ENCODE peak calls at places on chromosome 17, in five cellular contexts. One of them, this sample, is unnamed.
A peak's percentile ranks its signal among the peaks of the same experiment; 100 is the strongest.

GRCh38 chr17:1783834-1784611 is 22.2 kb downstream of the SERPINF1 start:
- DNase-seq in spleen: peak; percentile 87
- DNase-seq in stomach: peak; percentile 63
- DNase-seq in PC-3: peak; percentile 30
- DNase-seq in MM.1S: peak; percentile 20
- DNase-seq in this sample: no peak

GRCh38 chr17:50676065-50676975 is 31.4 kb downstream of the ANKRD40 start:
- DNase-seq in stomach: no peak
- DNase-seq in PC-3: peak; percentile 56
- DNase-seq in spleen: no peak
- DNase-seq in MM.1S: no peak
- DNase-seq in this sample: no peak

GRCh38 chr17:39462644-39463375 is 1.5 kb downstream of the CDK12 start:
- DNase-seq in PC-3: no peak
- DNase-seq in spleen: peak; percentile 78
- DNase-seq in MM.1S: peak; percentile 10
- DNase-seq in stomach: no peak
- DNase-seq in this sample: no peak

GRCh38 chr17:28949185-28950016 is 1.9 kb downstream of the PHF12 start:
- DNase-seq in PC-3: peak; percentile 26
- DNase-seq in stomach: peak; percentile 58
- DNase-seq in spleen: peak; percentile 95
- DNase-seq in MM.1S: peak; percentile 27
- DNase-seq in this sample: peak; percentile 58

GRCh38 chr17:16464641-16465312 is 27.2 kb downstream of the LRRC75A start:
- DNase-seq in PC-3: no peak
- DNase-seq in MM.1S: no peak
- DNase-seq in stomach: no peak
- DNase-seq in spleen: no peak
- DNase-seq in this sample: no peak

GRCh38 chr17:34758316-34758715 is 178.9 kb downstream of the TMEM132E start:
- DNase-seq in MM.1S: no peak
- DNase-seq in stomach: no peak
- DNase-seq in spleen: no peak
- DNase-seq in PC-3: no peak
- DNase-seq in this sample: no peak

GRCh38 chr17:37092041-37092440 is 143.3 kb downstream of the AATF start:
- DNase-seq in MM.1S: no peak
- DNase-seq in stomach: no peak
- DNase-seq in spleen: no peak
- DNase-seq in PC-3: no peak
- DNase-seq in this sample: no peak

GRCh38 chr17:44758414-44759095 is at the start of gene ADAM11:
- DNase-seq in stomach: no peak
- DNase-seq in MM.1S: no peak
- DNase-seq in spleen: no peak
- DNase-seq in PC-3: no peak
- DNase-seq in this sample: no peak

GRCh38 chr17:42562845-42563509 is 1.0 kb downstream of the COASY start:
- DNase-seq in PC-3: no peak
- DNase-seq in stomach: no peak
- DNase-seq in spleen: peak; percentile 85
- DNase-seq in MM.1S: no peak
- DNase-seq in this sample: no peak

GRCh38 chr17:4499431-4500187 is 928 bp downstream of the SPNS2 start:
- DNase-seq in PC-3: no peak
- DNase-seq in stomach: no peak
- DNase-seq in MM.1S: no peak
- DNase-seq in spleen: peak; percentile 85
- DNase-seq in this sample: peak; percentile 18

GRCh38 chr17:75013077-75013391 is 564 bp downstream of the MRPL58 start:
- DNase-seq in stomach: no peak
- DNase-seq in PC-3: no peak
- DNase-seq in MM.1S: no peak
- DNase-seq in spleen: no peak
- DNase-seq in this sample: no peak

GRCh38 chr17:41655611-41656111 is 31.3 kb upstream of the KRT17 start:
- DNase-seq in stomach: peak; percentile 92
- DNase-seq in PC-3: peak; percentile 50
- DNase-seq in spleen: peak; percentile 72
- DNase-seq in MM.1S: no peak
- DNase-seq in this sample: no peak

GRCh38 chr17:37650419-37651003 is 7.3 kb upstream of the DDX52 start:
- DNase-seq in PC-3: peak; percentile 46
- DNase-seq in MM.1S: peak; percentile 21
- DNase-seq in spleen: no peak
- DNase-seq in stomach: no peak
- DNase-seq in this sample: no peak

GRCh38 chr17:33811006-33811760 is 443.9 kb upstream of the CCL2 start:
- DNase-seq in PC-3: no peak
- DNase-seq in MM.1S: no peak
- DNase-seq in stomach: no peak
- DNase-seq in spleen: no peak
- DNase-seq in this sample: no peak

GRCh38 chr17:83109386-83109785 is 30.0 kb downstream of the METRNL start:
- DNase-seq in MM.1S: no peak
- DNase-seq in PC-3: no peak
- DNase-seq in stomach: no peak
- DNase-seq in spleen: no peak
- DNase-seq in this sample: no peak

GRCh38 chr17:78484300-78485159 is 92.7 kb downstream of the DNAH17 start:
- DNase-seq in MM.1S: no peak
- DNase-seq in stomach: peak; percentile 31
- DNase-seq in PC-3: no peak
- DNase-seq in spleen: peak; percentile 87
- DNase-seq in this sample: peak; percentile 50

GRCh38 chr17:62064029-62064790 is 868 bp downstream of the MED13 start:
- DNase-seq in MM.1S: peak; percentile 71
- DNase-seq in spleen: no peak
- DNase-seq in stomach: no peak
- DNase-seq in PC-3: peak; percentile 67
- DNase-seq in this sample: no peak

GRCh38 chr17:14604920-14605599 is 304.2 kb downstream of the HS3ST3B1 start:
- DNase-seq in PC-3: no peak
- DNase-seq in spleen: peak; percentile 79
- DNase-seq in stomach: no peak
- DNase-seq in MM.1S: no peak
- DNase-seq in this sample: no peak

GRCh38 chr17:77644981-77645380 is 313.5 kb upstream of the TNRC6C start:
- DNase-seq in PC-3: no peak
- DNase-seq in spleen: peak; percentile 67
- DNase-seq in MM.1S: no peak
- DNase-seq in stomach: no peak
- DNase-seq in this sample: no peak

GRCh38 chr17:81612172-81612571 is 24.7 kb downstream of the NPLOC4 start:
- DNase-seq in spleen: no peak
- DNase-seq in PC-3: no peak
- DNase-seq in MM.1S: no peak
- DNase-seq in stomach: no peak
- DNase-seq in this sample: no peak

GRCh38 chr17:48101012-48101720 is at the start of gene CBX1:
- DNase-seq in stomach: peak; percentile 94
- DNase-seq in MM.1S: peak; percentile 97
- DNase-seq in PC-3: peak; percentile 96
- DNase-seq in spleen: peak; percentile 100
- DNase-seq in this sample: peak; percentile 91
- H3K4me1 ChIP-seq in stomach: peaks cover 41% of the 10 kb centered on the region
- H3K4me1 ChIP-seq in MM.1S: peaks cover 17% of the 10 kb centered on the region
- H3K4me1 ChIP-seq in PC-3: peaks cover 10% of the 10 kb centered on the region
- H3K4me1 ChIP-seq in spleen: peaks cover 44% of the 10 kb centered on the region
- H3K4me1 ChIP-seq in this sample: peaks cover 11% of the 10 kb centered on the region

GRCh38 chr17:180380-181212 is 854 bp downstream of the DOC2B start:
- DNase-seq in stomach: no peak
- DNase-seq in MM.1S: no peak
- DNase-seq in PC-3: no peak
- DNase-seq in spleen: no peak
- DNase-seq in this sample: no peak

GRCh38 chr17:178292-179065 is 3.0 kb downstream of the DOC2B start:
- DNase-seq in spleen: no peak
- DNase-seq in MM.1S: no peak
- DNase-seq in PC-3: no peak
- DNase-seq in stomach: no peak
- DNase-seq in this sample: no peak

GRCh38 chr17:181213-182163 is at the start of gene DOC2B:
- DNase-seq in MM.1S: no peak
- DNase-seq in PC-3: peak; percentile 8
- DNase-seq in spleen: peak; percentile 89
- DNase-seq in stomach: peak; percentile 69
- DNase-seq in this sample: no peak

GRCh38 chr17:179066-179432 is 2.4 kb downstream of the DOC2B start:
- DNase-seq in MM.1S: no peak
- DNase-seq in stomach: no peak
- DNase-seq in spleen: no peak
- DNase-seq in PC-3: no peak
- DNase-seq in this sample: no peak

DNA sequence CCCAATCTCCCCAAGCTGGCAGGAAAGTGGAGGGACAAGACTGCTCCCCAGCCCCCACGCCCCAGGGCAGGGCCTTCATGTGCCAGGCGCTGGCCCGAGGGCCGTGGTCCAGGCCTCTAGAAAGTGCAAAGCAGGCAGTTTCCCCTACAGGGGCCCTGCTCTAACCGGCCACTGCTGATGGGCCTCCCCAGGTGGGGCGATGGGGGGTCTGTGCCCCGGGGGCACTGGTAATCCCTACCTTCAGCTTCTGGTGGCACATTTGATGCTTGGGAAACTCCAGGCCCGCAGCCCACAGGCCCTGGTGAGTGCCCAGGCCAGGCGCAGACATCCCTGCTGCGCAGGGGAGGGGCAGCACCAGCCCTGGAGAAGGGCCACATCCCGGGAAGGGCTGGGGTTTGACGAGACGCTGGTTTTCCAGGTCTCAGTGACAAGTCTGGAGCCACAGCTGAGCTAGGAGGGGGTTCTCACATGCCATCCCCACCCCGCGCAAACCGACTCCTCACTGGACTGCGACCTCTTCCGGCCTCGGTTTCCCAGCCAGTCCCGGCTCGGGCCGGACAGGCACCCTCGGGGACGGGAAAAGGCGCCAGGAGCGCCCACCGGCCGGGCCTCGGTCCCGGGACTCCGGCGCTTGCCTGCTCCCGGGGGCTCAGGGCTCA is 1.6 kb downstream of the DOC2B start:
- DNase-seq in spleen: no peak
- DNase-seq in PC-3: no peak
- DNase-seq in MM.1S: no peak
- DNase-seq in stomach: no peak
- DNase-seq in this sample: no peak
- H3K4me3 ChIP-seq in spleen: peak overlapping the region; percentile 42
- H3K4me3 ChIP-seq in PC-3: no peak overlapping the region
- H3K4me3 ChIP-seq in MM.1S: no peak overlapping the region
- H3K4me3 ChIP-seq in stomach: peak overlapping the region; percentile 45
- H3K4me3 ChIP-seq in this sample: no peak overlapping the region

DNA sequence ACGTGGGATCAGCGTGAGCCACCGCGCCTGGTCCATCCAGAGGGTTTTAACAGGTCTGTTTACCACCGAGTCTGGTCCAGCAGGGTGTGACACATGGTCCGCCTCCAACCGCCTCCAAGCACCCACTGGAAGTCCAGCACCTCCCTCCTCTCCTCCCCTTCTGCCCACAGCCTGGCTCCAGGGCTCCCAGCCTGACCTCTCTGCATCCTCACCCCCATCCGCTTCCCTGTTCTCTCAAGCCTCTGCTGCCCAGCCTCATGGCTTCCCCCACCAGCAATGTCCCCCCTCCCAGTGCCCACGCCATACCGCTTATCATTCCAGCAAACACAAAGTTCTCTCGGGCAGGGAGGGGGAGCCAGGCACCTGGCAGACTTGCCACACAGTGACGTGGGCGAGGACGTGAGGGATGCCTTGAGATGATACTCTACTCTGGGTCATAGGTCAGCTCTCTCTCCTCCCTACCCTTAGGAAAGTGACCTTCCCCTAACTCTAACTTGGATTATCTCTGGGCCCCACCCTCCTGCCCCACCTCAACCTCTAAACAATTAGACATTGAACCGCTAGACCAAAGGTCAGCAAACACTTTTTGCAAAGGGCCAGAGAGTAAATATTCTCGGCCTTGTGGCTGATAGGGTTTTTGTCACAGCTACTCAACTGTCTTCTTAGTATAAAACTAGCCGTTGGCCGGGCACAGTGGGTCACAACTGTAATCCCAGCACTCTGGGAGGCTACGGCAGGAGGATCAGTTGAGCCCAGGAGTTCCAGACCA is 23.1 kb downstream of the CDC42EP4 start:
- DNase-seq in stomach: peak; percentile 80
- DNase-seq in PC-3: peak; percentile 33
- DNase-seq in MM.1S: no peak
- DNase-seq in spleen: no peak
- DNase-seq in this sample: no peak
- H3K27ac ChIP-seq in stomach: peak overlapping the region; percentile 88
- H3K27ac ChIP-seq in PC-3: peak overlapping the region; percentile 10
- H3K27ac ChIP-seq in MM.1S: no peak overlapping the region
- H3K27ac ChIP-seq in spleen: peak overlapping the region; percentile 61
- H3K27ac ChIP-seq in this sample: no peak overlapping the region

GRCh38 chr17:54899721-54900456 is 763 bp upstream of the TOM1L1 start:
- DNase-seq in MM.1S: no peak
- DNase-seq in spleen: no peak
- DNase-seq in stomach: no peak
- DNase-seq in PC-3: no peak
- DNase-seq in this sample: no peak
- H3K4me1 ChIP-seq in MM.1S: no peaks in the 10 kb centered on the region
- H3K4me1 ChIP-seq in spleen: peaks cover 12% of the 10 kb centered on the region
- H3K4me1 ChIP-seq in stomach: peaks cover 11% of the 10 kb centered on the region
- H3K4me1 ChIP-seq in PC-3: peaks cover 6% of the 10 kb centered on the region
- H3K4me1 ChIP-seq in this sample: no peaks in the 10 kb centered on the region

DNA sequence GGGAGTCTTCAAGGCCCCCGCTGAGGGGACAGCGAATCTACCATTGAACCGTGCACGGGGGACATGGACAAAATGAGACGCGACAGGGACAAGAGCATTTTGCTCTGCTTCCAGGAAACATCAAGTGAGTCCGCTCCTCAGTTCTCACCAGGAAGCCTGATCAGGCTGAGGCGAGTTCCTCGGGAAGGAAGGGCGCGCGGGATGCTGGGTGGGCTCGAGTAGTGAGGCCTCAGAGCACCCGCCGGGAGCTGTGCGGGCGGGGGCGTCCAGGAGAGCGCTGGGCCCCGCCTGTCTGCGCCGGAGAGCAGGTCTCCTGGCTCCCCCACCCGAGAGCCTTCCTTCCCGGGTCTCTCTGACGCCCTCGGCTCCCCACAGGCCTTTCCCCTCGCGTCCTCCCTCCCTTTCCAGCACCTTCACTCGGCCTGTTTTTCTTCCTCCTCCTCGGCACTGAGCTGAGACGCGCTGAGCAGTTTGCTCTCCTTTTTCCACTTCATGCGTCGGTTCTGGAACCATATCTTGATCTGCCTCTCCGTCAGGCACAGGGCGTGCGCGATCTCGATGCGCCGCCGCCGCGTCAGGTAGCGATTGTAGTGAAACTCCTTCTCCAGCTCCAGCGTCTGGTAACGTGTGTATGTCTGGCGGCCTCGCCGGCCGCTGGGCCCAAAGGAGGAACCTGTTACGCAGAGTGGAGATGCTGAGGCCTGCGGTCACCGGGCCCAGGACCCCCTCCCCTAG is 2.6 kb upstream of the HOXB5 start:
- DNase-seq in PC-3: no peak
- DNase-seq in stomach: no peak
- DNase-seq in MM.1S: no peak
- DNase-seq in spleen: no peak
- DNase-seq in this sample: peak; percentile 51
- H3K4me3 ChIP-seq in PC-3: no peak overlapping the region
- H3K4me3 ChIP-seq in stomach: peak overlapping the region; percentile 55
- H3K4me3 ChIP-seq in MM.1S: peak overlapping the region; percentile 51
- H3K4me3 ChIP-seq in spleen: peak overlapping the region; percentile 13
- H3K4me3 ChIP-seq in this sample: peak overlapping the region; percentile 35